ENCODE peak calls at places on chromosome 20, in five cellular contexts. One of them, this sample, is unnamed.

GRCh38 chr20:49282584-49283171 is 4.8 kb upstream of the ZNFX1 start:
- DNase-seq in fibroblast of mammary gland: no peak
- DNase-seq in GM23248: peak
- DNase-seq in endothelial cell: no peak
- DNase-seq in fibroblast of lung: no peak
- DNase-seq in this sample: no peak

GRCh38 chr20:43838703-43839060 is 76.0 kb upstream of the TOX2 start:
- DNase-seq in fibroblast of mammary gland: no peak
- DNase-seq in GM23248: no peak
- DNase-seq in endothelial cell: no peak
- DNase-seq in fibroblast of lung: no peak
- DNase-seq in this sample: no peak

GRCh38 chr20:9835302-9835701 is 3.6 kb downstream of the PAK5 start:
- DNase-seq in fibroblast of mammary gland: no peak
- DNase-seq in GM23248: no peak
- DNase-seq in endothelial cell: no peak
- DNase-seq in fibroblast of lung: no peak
- DNase-seq in this sample: no peak

GRCh38 chr20:39676857-39677351 is 714.8 kb downstream of the DHX35 start:
- DNase-seq in fibroblast of mammary gland: no peak
- DNase-seq in GM23248: peak
- DNase-seq in endothelial cell: no peak
- DNase-seq in fibroblast of lung: no peak
- DNase-seq in this sample: peak

GRCh38 chr20:36092424-36093024 is 62.0 kb upstream of the EPB41L1 start:
- DNase-seq in fibroblast of mammary gland: no peak
- DNase-seq in GM23248: peak
- DNase-seq in endothelial cell: peak
- DNase-seq in fibroblast of lung: no peak
- DNase-seq in this sample: peak

GRCh38 chr20:31801511-31801910 is 17.6 kb upstream of the MYLK2 start:
- DNase-seq in fibroblast of mammary gland: no peak
- DNase-seq in GM23248: no peak
- DNase-seq in endothelial cell: no peak
- DNase-seq in fibroblast of lung: no peak
- DNase-seq in this sample: no peak

GRCh38 chr20:48703107-48703506 is 124.7 kb downstream of the PREX1 start:
- DNase-seq in fibroblast of mammary gland: no peak
- DNase-seq in GM23248: no peak
- DNase-seq in endothelial cell: no peak
- DNase-seq in fibroblast of lung: no peak
- DNase-seq in this sample: no peak

GRCh38 chr20:1331801-1332453 is 3.0 kb upstream of the SDCBP2 start:
- DNase-seq in fibroblast of mammary gland: no peak
- DNase-seq in GM23248: no peak
- DNase-seq in endothelial cell: no peak
- DNase-seq in fibroblast of lung: no peak
- DNase-seq in this sample: no peak

GRCh38 chr20:11452326-11452725 is 465.4 kb upstream of the BTBD3 start:
- DNase-seq in fibroblast of mammary gland: peak
- DNase-seq in GM23248: peak
- DNase-seq in endothelial cell: no peak
- DNase-seq in fibroblast of lung: peak
- DNase-seq in this sample: peak

GRCh38 chr20:45592574-45593189 is 13.6 kb upstream of the WFDC8 start:
- DNase-seq in fibroblast of mammary gland: peak
- DNase-seq in GM23248: peak
- DNase-seq in endothelial cell: peak
- DNase-seq in fibroblast of lung: peak
- DNase-seq in this sample: peak

GRCh38 chr20:22909436-22909835 is 125.7 kb upstream of the SSTR4 start:
- DNase-seq in fibroblast of mammary gland: no peak
- DNase-seq in GM23248: no peak
- DNase-seq in endothelial cell: no peak
- DNase-seq in fibroblast of lung: no peak
- DNase-seq in this sample: no peak

GRCh38 chr20:26169506-26169905 is 472.9 kb upstream of the ZNF337 start:
- DNase-seq in fibroblast of mammary gland: peak
- DNase-seq in GM23248: peak
- DNase-seq in endothelial cell: no peak
- DNase-seq in fibroblast of lung: no peak
- DNase-seq in this sample: peak

GRCh38 chr20:6057704-6058103 is 3.8 kb upstream of the LRRN4 start:
- DNase-seq in fibroblast of mammary gland: no peak
- DNase-seq in GM23248: no peak
- DNase-seq in endothelial cell: no peak
- DNase-seq in fibroblast of lung: no peak
- DNase-seq in this sample: no peak

GRCh38 chr20:62476074-62476838 is 461 bp upstream of the GATA5 start:
- DNase-seq in fibroblast of mammary gland: no peak
- DNase-seq in GM23248: peak
- DNase-seq in endothelial cell: peak
- DNase-seq in fibroblast of lung: no peak
- DNase-seq in this sample: no peak

GRCh38 chr20:4633780-4634179 is 87.9 kb upstream of the PRND start:
- DNase-seq in fibroblast of mammary gland: peak
- DNase-seq in GM23248: peak
- DNase-seq in endothelial cell: no peak
- DNase-seq in fibroblast of lung: peak
- DNase-seq in this sample: peak

GRCh38 chr20:19940945-19941590 is 76.1 kb upstream of the NAA20 start:
- DNase-seq in fibroblast of mammary gland: no peak
- DNase-seq in GM23248: no peak
- DNase-seq in endothelial cell: no peak
- DNase-seq in fibroblast of lung: no peak
- DNase-seq in this sample: peak

GRCh38 chr20:19120569-19120968 is 91.9 kb upstream of the SLC24A3 start:
- DNase-seq in fibroblast of mammary gland: no peak
- DNase-seq in GM23248: no peak
- DNase-seq in endothelial cell: no peak
- DNase-seq in fibroblast of lung: no peak
- DNase-seq in this sample: peak

GRCh38 chr20:1185781-1186334 is 1.1 kb upstream of the TMEM74B start:
- DNase-seq in fibroblast of mammary gland: peak
- DNase-seq in GM23248: peak
- DNase-seq in endothelial cell: peak
- DNase-seq in fibroblast of lung: peak
- DNase-seq in this sample: peak

GRCh38 chr20:24465730-24466129 is 3.7 kb upstream of the SYNDIG1 start:
- DNase-seq in fibroblast of mammary gland: peak
- DNase-seq in GM23248: peak
- DNase-seq in endothelial cell: no peak
- DNase-seq in fibroblast of lung: peak
- DNase-seq in this sample: peak

GRCh38 chr20:32236048-32236533 is 28.4 kb downstream of the POFUT1 start:
- DNase-seq in fibroblast of mammary gland: no peak
- DNase-seq in GM23248: no peak
- DNase-seq in endothelial cell: no peak
- DNase-seq in fibroblast of lung: no peak
- DNase-seq in this sample: no peak

GRCh38 chr20:1784586-1784985 is 110.6 kb upstream of the SIRPA start:
- DNase-seq in fibroblast of mammary gland: no peak
- DNase-seq in GM23248: no peak
- DNase-seq in endothelial cell: no peak
- DNase-seq in fibroblast of lung: no peak
- DNase-seq in this sample: no peak

GRCh38 chr20:4233520-4233919 is 218.2 kb upstream of the RNF24 start:
- DNase-seq in fibroblast of mammary gland: no peak
- DNase-seq in GM23248: no peak
- DNase-seq in endothelial cell: no peak
- DNase-seq in fibroblast of lung: no peak
- DNase-seq in this sample: no peak

GRCh38 chr20:43689165-43689564 is 22.3 kb downstream of the MYBL2 start:
- DNase-seq in fibroblast of mammary gland: no peak
- DNase-seq in GM23248: no peak
- DNase-seq in endothelial cell: no peak
- DNase-seq in fibroblast of lung: no peak
- DNase-seq in this sample: no peak

GRCh38 chr20:8168785-8169288 is 36.8 kb downstream of the PLCB1 start:
- DNase-seq in fibroblast of mammary gland: no peak
- DNase-seq in GM23248: no peak
- DNase-seq in endothelial cell: no peak
- DNase-seq in fibroblast of lung: no peak
- DNase-seq in this sample: no peak

GRCh38 chr20:63342561-63343459 is 18.3 kb downstream of the CHRNA4 start:
- DNase-seq in fibroblast of mammary gland: no peak
- DNase-seq in GM23248: no peak
- DNase-seq in endothelial cell: no peak
- DNase-seq in fibroblast of lung: no peak
- DNase-seq in this sample: no peak

GRCh38 chr20:47318596-47319516 is 37.6 kb downstream of the ZMYND8 start:
- DNase-seq in fibroblast of mammary gland: peak
- DNase-seq in GM23248: peak
- DNase-seq in endothelial cell: peak
- DNase-seq in fibroblast of lung: peak
- DNase-seq in this sample: peak

GRCh38 chr20:24987873-24988835 is 4.4 kb downstream of the APMAP start:
- DNase-seq in fibroblast of mammary gland: no peak
- DNase-seq in GM23248: no peak
- DNase-seq in endothelial cell: no peak
- DNase-seq in fibroblast of lung: no peak
- DNase-seq in this sample: no peak

GRCh38 chr20:43667341-43668132 is 623 bp downstream of the MYBL2 start:
- DNase-seq in fibroblast of mammary gland: peak
- DNase-seq in GM23248: peak
- DNase-seq in endothelial cell: peak
- DNase-seq in fibroblast of lung: no peak
- DNase-seq in this sample: peak

GRCh38 chr20:36091561-36092423 is 62.7 kb upstream of the EPB41L1 start:
- DNase-seq in fibroblast of mammary gland: no peak
- DNase-seq in GM23248: no peak
- DNase-seq in endothelial cell: no peak
- DNase-seq in fibroblast of lung: no peak
- DNase-seq in this sample: no peak

GRCh38 chr20:2838847-2839671 is 1.4 kb downstream of the PCED1A start:
- DNase-seq in fibroblast of mammary gland: no peak
- DNase-seq in GM23248: no peak
- DNase-seq in endothelial cell: no peak
- DNase-seq in fibroblast of lung: no peak
- DNase-seq in this sample: no peak

GRCh38 chr20:6792789-6793188 is 25.3 kb downstream of the BMP2 start:
- DNase-seq in fibroblast of mammary gland: no peak
- DNase-seq in GM23248: no peak
- DNase-seq in endothelial cell: no peak
- DNase-seq in fibroblast of lung: no peak
- DNase-seq in this sample: no peak

GRCh38 chr20:53869466-53870258 is 200.7 kb downstream of the BCAS1 start:
- DNase-seq in fibroblast of mammary gland: peak
- DNase-seq in GM23248: peak
- DNase-seq in endothelial cell: peak
- DNase-seq in fibroblast of lung: peak
- DNase-seq in this sample: peak

GRCh38 chr20:46755483-46756417 is 46.3 kb downstream of the SLC2A10 start:
- DNase-seq in fibroblast of mammary gland: no peak
- DNase-seq in GM23248: no peak
- DNase-seq in endothelial cell: no peak
- DNase-seq in fibroblast of lung: no peak
- DNase-seq in this sample: no peak

GRCh38 chr20:59726196-59726595 is 121.9 kb downstream of the PHACTR3 start:
- DNase-seq in fibroblast of mammary gland: no peak
- DNase-seq in GM23248: no peak
- DNase-seq in endothelial cell: no peak
- DNase-seq in fibroblast of lung: no peak
- DNase-seq in this sample: no peak

GRCh38 chr20:37837934-37838333 is 65.0 kb upstream of the VSTM2L start:
- DNase-seq in fibroblast of mammary gland: no peak
- DNase-seq in GM23248: no peak
- DNase-seq in endothelial cell: no peak
- DNase-seq in fibroblast of lung: no peak
- DNase-seq in this sample: no peak

GRCh38 chr20:8647868-8648495 is 420.9 kb upstream of the PLCB4 start:
- DNase-seq in fibroblast of mammary gland: peak
- DNase-seq in GM23248: peak
- DNase-seq in endothelial cell: no peak
- DNase-seq in fibroblast of lung: no peak
- DNase-seq in this sample: no peak

GRCh38 chr20:36919715-36920333 is 31.7 kb downstream of the SAMHD1 start:
- DNase-seq in fibroblast of mammary gland: peak
- DNase-seq in GM23248: peak
- DNase-seq in endothelial cell: peak
- DNase-seq in fibroblast of lung: peak
- DNase-seq in this sample: peak

GRCh38 chr20:47127986-47128385 is 228.5 kb downstream of the ZMYND8 start:
- DNase-seq in fibroblast of mammary gland: no peak
- DNase-seq in GM23248: no peak
- DNase-seq in endothelial cell: no peak
- DNase-seq in fibroblast of lung: no peak
- DNase-seq in this sample: no peak

GRCh38 chr20:60407011-60407771 is 449.0 kb downstream of the CDH26 start:
- DNase-seq in fibroblast of mammary gland: no peak
- DNase-seq in GM23248: no peak
- DNase-seq in endothelial cell: no peak
- DNase-seq in fibroblast of lung: no peak
- DNase-seq in this sample: no peak